ENCODE peak calls at places on chromosomes 6 and 20, in four cellular contexts. Y, U, E and B are unnamed samples.

GRCh38 chr6:82570083-82570482 is 206.5 kb downstream of the TPBG start:
- DNase-seq in Y (no peak), U (no peak), E (no peak), B (no peak)

GRCh38 chr6:71460933-71461332 is 172.3 kb downstream of the OGFRL1 start:
- DNase-seq in Y (no peak), U (no peak), E (peak), B (no peak)

GRCh38 chr20:47319517-47320252 is 36.8 kb downstream of the ZMYND8 start:
- DNase-seq in Y (peak), U (no peak), E (peak), B (no peak)

GRCh38 chr20:36307412-36308317 is 1.5 kb downstream of the DLGAP4 start:
- DNase-seq in Y (peak), U (no peak), E (no peak), B (no peak)

GRCh38 chr6:38579010-38579628 is 60.6 kb downstream of the BTBD9 start:
- DNase-seq in Y (no peak), U (no peak), E (no peak), B (no peak)

GRCh38 chr20:48812600-48813445 is 15.0 kb downstream of the PREX1 start:
- DNase-seq in Y (no peak), U (no peak), E (no peak), B (no peak)

GRCh38 chr6:47631248-47632196 is 66.9 kb upstream of the ADGRF4 start:
- DNase-seq in Y (peak), U (peak), E (peak), B (peak)

GRCh38 chr6:7996538-7997225 is 67.5 kb downstream of the BLOC1S5 start:
- DNase-seq in Y (no peak), U (no peak), E (no peak), B (no peak)

GRCh38 chr6:15874821-15875220 is 212.0 kb upstream of the DTNBP1 start:
- DNase-seq in Y (no peak), U (no peak), E (peak), B (no peak)

GRCh38 chr6:137341721-137342195 is 122.6 kb upstream of the IFNGR1 start:
- DNase-seq in Y (no peak), U (peak), E (no peak), B (peak)

GRCh38 chr20:41475507-41475906 is 108.9 kb upstream of the EMILIN3 start:
- DNase-seq in Y (no peak), U (no peak), E (no peak), B (no peak)

GRCh38 chr6:42727084-42727601 is 4.7 kb upstream of the PRPH2 start:
- DNase-seq in Y (no peak), U (peak), E (no peak), B (no peak)

GRCh38 chr6:132259070-132259469 is 142.2 kb downstream of the MOXD1 start:
- DNase-seq in Y (no peak), U (no peak), E (peak), B (peak)

GRCh38 chr6:108846628-108847027 is 1.6 kb upstream of the ARMC2 start:
- DNase-seq in Y (no peak), U (no peak), E (no peak), B (no peak)

GRCh38 chr20:48718914-48719578 is 108.8 kb downstream of the PREX1 start:
- DNase-seq in Y (no peak), U (peak), E (no peak), B (peak)

GRCh38 chr6:127921982-127922381 is 21.1 kb upstream of the THEMIS start:
- DNase-seq in Y (no peak), U (no peak), E (no peak), B (no peak)

GRCh38 chr6:157867155-157867559 is 44.1 kb downstream of the SNX9 start:
- DNase-seq in Y (no peak), U (no peak), E (peak), B (peak)

GRCh38 chr6:6915813-6916547 is 191.8 kb upstream of the RREB1 start:
- DNase-seq in Y (no peak), U (no peak), E (peak), B (peak)